ENCODE peak calls at places on chromosomes 6 and 20, in four cellular contexts. One of them, this sample, is unnamed.

GRCh38 chr20:6663751-6664388 is 103.6 kb upstream of the BMP2 start:
- DNase-seq in transverse colon: peak; percentile 77
- DNase-seq in psoas muscle: no peak
- DNase-seq in GM23338: no peak
- DNase-seq in this sample: peak; percentile 84

GRCh38 chr20:48238781-48239180 is 453.5 kb upstream of the SULF2 start:
- DNase-seq in transverse colon: no peak
- DNase-seq in psoas muscle: no peak
- DNase-seq in GM23338: no peak
- DNase-seq in this sample: no peak

GRCh38 chr6:10237284-10238043 is 177.4 kb downstream of the TFAP2A start:
- DNase-seq in transverse colon: peak; percentile 10
- DNase-seq in psoas muscle: no peak
- DNase-seq in GM23338: no peak
- DNase-seq in this sample: no peak

GRCh38 chr20:25286917-25287316 is 39.0 kb downstream of the PYGB start:
- DNase-seq in transverse colon: peak; percentile 5
- DNase-seq in psoas muscle: no peak
- DNase-seq in GM23338: no peak
- DNase-seq in this sample: no peak

GRCh38 chr6:31701666-31702420 is 1.3 kb downstream of the ABHD16A start:
- DNase-seq in transverse colon: no peak
- DNase-seq in psoas muscle: peak; percentile 64
- DNase-seq in GM23338: no peak
- DNase-seq in this sample: no peak

GRCh38 chr6:16318953-16319720 is 80.8 kb downstream of the GMPR start:
- DNase-seq in transverse colon: no peak
- DNase-seq in psoas muscle: no peak
- DNase-seq in GM23338: no peak
- DNase-seq in this sample: no peak

GRCh38 chr20:61556116-61556515 is 304.1 kb downstream of the CDH4 start:
- DNase-seq in transverse colon: no peak
- DNase-seq in psoas muscle: no peak
- DNase-seq in GM23338: no peak
- DNase-seq in this sample: no peak

GRCh38 chr20:59016795-59017492 is 2.3 kb upstream of the TUBB1 start:
- DNase-seq in transverse colon: no peak
- DNase-seq in psoas muscle: no peak
- DNase-seq in GM23338: no peak
- DNase-seq in this sample: no peak

GRCh38 chr20:32456869-32457421 is 98.8 kb downstream of the ASXL1 start:
- DNase-seq in transverse colon: no peak
- DNase-seq in psoas muscle: peak; percentile 60
- DNase-seq in GM23338: peak; percentile 88
- DNase-seq in this sample: no peak

GRCh38 chr6:88050140-88050818 is 2.6 kb downstream of the SPACA1 start:
- DNase-seq in transverse colon: no peak
- DNase-seq in psoas muscle: no peak
- DNase-seq in GM23338: no peak
- DNase-seq in this sample: no peak

GRCh38 chr20:50592282-50593004 is 82.3 kb downstream of the PTPN1 start:
- DNase-seq in transverse colon: no peak
- DNase-seq in psoas muscle: no peak
- DNase-seq in GM23338: no peak
- DNase-seq in this sample: no peak

GRCh38 chr6:144343736-144344428 is 58.7 kb downstream of the UTRN start:
- DNase-seq in transverse colon: peak; percentile 64
- DNase-seq in psoas muscle: no peak
- DNase-seq in GM23338: peak; percentile 40
- DNase-seq in this sample: peak; percentile 72

GRCh38 chr20:21796059-21796458 is 90.6 kb downstream of the PAX1 start:
- DNase-seq in transverse colon: no peak
- DNase-seq in psoas muscle: no peak
- DNase-seq in GM23338: peak; percentile 44
- DNase-seq in this sample: no peak

GRCh38 chr6:100186552-100186951 is 192.5 kb upstream of the MCHR2 start:
- DNase-seq in transverse colon: no peak
- DNase-seq in psoas muscle: no peak
- DNase-seq in GM23338: no peak
- DNase-seq in this sample: no peak

GRCh38 chr6:42450314-42451145 is 1.2 kb downstream of the TRERF1 start:
- DNase-seq in transverse colon: peak; percentile 26
- DNase-seq in psoas muscle: no peak
- DNase-seq in GM23338: peak; percentile 43
- DNase-seq in this sample: peak; percentile 42

GRCh38 chr20:54174452-54175175 is 828 bp upstream of the CYP24A1 start:
- DNase-seq in transverse colon: no peak
- DNase-seq in psoas muscle: no peak
- DNase-seq in GM23338: peak; percentile 31
- DNase-seq in this sample: no peak

GRCh38 chr6:155440758-155441157 is 14.9 kb downstream of the NOX3 start:
- DNase-seq in transverse colon: no peak
- DNase-seq in psoas muscle: no peak
- DNase-seq in GM23338: no peak
- DNase-seq in this sample: no peak
- H3K4me3 ChIP-seq in transverse colon: no peak overlapping the region
- H3K4me3 ChIP-seq in psoas muscle: no peak overlapping the region
- H3K4me3 ChIP-seq in GM23338: no peak overlapping the region
- H3K4me3 ChIP-seq in this sample: no peak overlapping the region

DNA sequence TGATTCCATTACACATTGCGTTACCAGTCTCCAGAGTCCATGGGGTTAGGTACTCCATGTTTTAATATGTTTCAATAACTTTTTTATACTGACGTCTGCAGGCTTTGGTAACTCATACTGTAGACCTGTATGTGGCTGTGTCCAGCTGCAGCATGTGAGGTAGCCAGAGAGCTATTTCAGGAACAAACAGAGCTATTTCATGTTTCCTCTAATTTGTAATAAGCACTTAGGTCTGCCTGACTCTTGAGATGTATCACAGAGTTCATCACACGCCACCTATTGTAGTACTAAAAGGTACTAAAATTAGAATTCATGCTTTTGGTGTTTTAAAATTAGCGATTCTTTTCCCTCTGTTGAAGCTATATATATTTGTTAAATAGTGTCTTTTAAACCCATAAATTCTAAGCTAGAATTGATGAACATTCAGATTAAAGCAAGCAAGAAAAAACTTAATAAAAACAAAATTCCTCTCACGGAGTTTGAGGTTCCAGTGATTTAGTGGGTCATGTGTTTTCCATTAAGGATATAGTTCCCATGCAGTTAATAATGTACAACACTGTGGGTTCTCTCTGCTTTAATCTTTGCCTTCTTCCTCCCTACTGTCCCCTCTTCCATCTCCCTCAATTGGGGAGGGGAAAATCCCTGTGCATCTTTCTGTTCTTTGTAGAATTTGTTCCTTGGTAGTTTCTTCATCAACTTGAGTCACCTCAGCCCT is 37.0 kb downstream of the FOXO3 start:
- DNase-seq in transverse colon: no peak
- DNase-seq in psoas muscle: no peak
- DNase-seq in GM23338: no peak
- DNase-seq in this sample: no peak
- H3K27ac ChIP-seq in transverse colon: peak overlapping the region; percentile 70
- H3K27ac ChIP-seq in psoas muscle: peak overlapping the region; percentile 67
- H3K27ac ChIP-seq in GM23338: no peak overlapping the region
- H3K27ac ChIP-seq in this sample: no peak overlapping the region

DNA sequence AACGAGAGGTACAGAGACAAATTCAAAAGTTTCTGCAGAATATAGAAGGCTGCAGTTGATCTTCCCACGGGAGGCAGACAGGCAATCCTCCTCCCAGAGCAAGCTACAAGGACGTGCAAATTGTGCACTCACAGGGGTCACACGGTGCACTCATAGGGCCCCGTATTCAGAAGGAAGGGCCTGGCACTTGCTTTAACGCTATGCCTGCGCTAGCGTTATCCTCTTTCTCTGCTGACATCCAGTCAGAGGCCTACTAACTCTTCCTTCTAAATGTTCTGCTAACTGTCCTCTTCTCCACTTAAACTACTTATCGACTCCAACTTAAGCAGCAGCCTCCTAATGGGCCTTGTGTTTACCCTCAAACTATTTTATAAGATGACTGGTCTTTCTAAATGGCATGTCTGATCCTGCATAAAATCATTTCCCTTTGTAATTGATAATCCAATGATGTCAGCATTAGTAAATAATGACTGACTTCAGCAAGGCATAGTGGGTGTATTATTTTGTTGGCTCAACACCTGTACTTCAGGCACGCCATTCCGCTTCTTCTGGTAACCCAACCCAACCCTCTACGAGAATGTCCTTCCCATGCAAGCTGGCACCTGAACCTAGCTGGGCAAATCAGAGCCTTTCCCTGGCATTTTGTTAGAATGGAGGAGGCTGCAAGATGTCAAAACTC is 2.2 kb downstream of the IFNGR1 start:
- DNase-seq in transverse colon: no peak
- DNase-seq in psoas muscle: no peak
- DNase-seq in GM23338: no peak
- DNase-seq in this sample: no peak
- H3K4me3 ChIP-seq in transverse colon: peak overlapping the region; percentile 73
- H3K4me3 ChIP-seq in psoas muscle: peak overlapping the region; percentile 93
- H3K4me3 ChIP-seq in GM23338: no peak overlapping the region
- H3K4me3 ChIP-seq in this sample: peak overlapping the region; percentile 70

GRCh38 chr20:47139934-47140333 is 216.6 kb downstream of the ZMYND8 start:
- DNase-seq in transverse colon: no peak
- DNase-seq in psoas muscle: no peak
- DNase-seq in GM23338: no peak
- DNase-seq in this sample: no peak
- H3K27ac ChIP-seq in transverse colon: no peak overlapping the region
- H3K27ac ChIP-seq in psoas muscle: no peak overlapping the region
- H3K27ac ChIP-seq in GM23338: no peak overlapping the region
- H3K27ac ChIP-seq in this sample: no peak overlapping the region

DNA sequence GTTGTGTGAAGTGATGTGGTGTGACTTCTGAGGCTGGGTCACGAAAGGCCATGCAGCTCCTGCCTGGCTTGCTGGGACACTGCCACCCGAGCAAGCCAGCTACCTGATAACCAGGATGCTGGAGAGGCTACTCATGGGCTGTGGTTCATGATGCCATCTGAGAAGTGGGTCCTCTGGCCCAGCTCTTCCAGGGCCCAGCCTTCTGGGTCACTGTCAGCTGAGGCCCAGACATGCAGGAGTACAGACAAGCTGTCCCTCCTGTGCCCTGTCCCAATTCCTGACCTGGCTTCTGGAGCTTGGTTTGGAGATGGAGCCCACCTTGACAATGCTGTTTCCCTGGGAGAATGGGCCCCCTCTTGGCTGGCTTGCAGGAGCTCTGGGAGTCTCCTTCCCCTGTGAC is 87.0 kb downstream of the DHX35 start:
- DNase-seq in transverse colon: no peak
- DNase-seq in psoas muscle: no peak
- DNase-seq in GM23338: no peak
- DNase-seq in this sample: no peak
- H3K4me3 ChIP-seq in transverse colon: peak overlapping the region; percentile 70
- H3K4me3 ChIP-seq in psoas muscle: no peak overlapping the region
- H3K4me3 ChIP-seq in GM23338: peak overlapping the region; percentile 77
- H3K4me3 ChIP-seq in this sample: no peak overlapping the region

DNA sequence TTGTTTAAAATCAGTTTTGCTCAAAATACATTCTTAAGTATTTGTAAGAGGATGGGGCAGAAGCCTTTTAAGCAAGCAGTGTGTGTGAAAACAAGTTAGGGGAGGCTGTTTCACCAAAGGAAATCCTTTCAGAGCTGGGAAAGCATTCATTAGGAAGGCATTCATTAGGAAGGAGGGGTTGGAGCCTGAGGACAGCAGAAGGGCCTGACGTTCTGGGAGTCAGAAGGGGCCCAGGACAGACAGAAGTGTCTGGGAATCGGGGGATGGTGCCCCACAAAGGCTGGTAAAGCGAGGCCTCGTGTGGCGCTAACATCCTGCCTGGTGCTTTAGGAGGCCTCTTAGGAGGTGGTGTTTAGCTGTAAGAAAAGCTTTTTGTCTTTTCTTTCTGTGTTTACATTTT is 80.6 kb upstream of the NXT1 start:
- DNase-seq in transverse colon: no peak
- DNase-seq in psoas muscle: no peak
- DNase-seq in GM23338: peak; percentile 11
- DNase-seq in this sample: no peak
- H3K27ac ChIP-seq in transverse colon: peak overlapping the region; percentile 21
- H3K27ac ChIP-seq in psoas muscle: peak overlapping the region; percentile 68
- H3K27ac ChIP-seq in GM23338: no peak overlapping the region
- H3K27ac ChIP-seq in this sample: no peak overlapping the region

This sample was measured in colonic mucosa.